ENCODE peak calls at places on chromosomes 11 and 22, in six cellular contexts. One of them, this sample, is unnamed.

GRCh38 chr11:18261721-18262120 is 4.3 kb upstream of the SAA1 start:
- DNase-seq in fibroblast of lung: no peak
- DNase-seq in EH: no peak
- DNase-seq in T-cell: no peak
- DNase-seq in HTR-8/SVneo: no peak
- DNase-seq in stimulated activated CD4-positive, alpha-beta T cell treated with anti-CD3 and anti-CD28 coated beads, Interleukin-4, amount 100 ng/mL, for 48 hours: no peak
- DNase-seq in this sample: no peak

GRCh38 chr22:35740616-35741015 is 22.9 kb downstream of the APOL5 start:
- DNase-seq in fibroblast of lung: no peak
- DNase-seq in EH: no peak
- DNase-seq in T-cell: no peak
- DNase-seq in HTR-8/SVneo: no peak
- DNase-seq in stimulated activated CD4-positive, alpha-beta T cell treated with anti-CD3 and anti-CD28 coated beads, Interleukin-4, amount 100 ng/mL, for 48 hours: no peak
- DNase-seq in this sample: no peak

GRCh38 chr11:95388086-95388485 is 157.1 kb upstream of the SESN3 start:
- DNase-seq in fibroblast of lung: no peak
- DNase-seq in EH: no peak
- DNase-seq in T-cell: no peak
- DNase-seq in HTR-8/SVneo: no peak
- DNase-seq in stimulated activated CD4-positive, alpha-beta T cell treated with anti-CD3 and anti-CD28 coated beads, Interleukin-4, amount 100 ng/mL, for 48 hours: no peak
- DNase-seq in this sample: no peak

GRCh38 chr22:37162221-37163095 is 12.7 kb upstream of the IL2RB start:
- DNase-seq in fibroblast of lung: no peak
- DNase-seq in EH: no peak
- DNase-seq in T-cell: peak
- DNase-seq in HTR-8/SVneo: no peak
- DNase-seq in stimulated activated CD4-positive, alpha-beta T cell treated with anti-CD3 and anti-CD28 coated beads, Interleukin-4, amount 100 ng/mL, for 48 hours: peak
- DNase-seq in this sample: no peak

GRCh38 chr11:64173616-64174355 is 7.9 kb upstream of the MACROD1 start:
- DNase-seq in fibroblast of lung: no peak
- DNase-seq in EH: peak
- DNase-seq in T-cell: no peak
- DNase-seq in HTR-8/SVneo: no peak
- DNase-seq in stimulated activated CD4-positive, alpha-beta T cell treated with anti-CD3 and anti-CD28 coated beads, Interleukin-4, amount 100 ng/mL, for 48 hours: no peak
- DNase-seq in this sample: no peak

GRCh38 chr22:50074551-50075042 is 10.6 kb downstream of the MLC1 start:
- DNase-seq in fibroblast of lung: no peak
- DNase-seq in EH: no peak
- DNase-seq in T-cell: no peak
- DNase-seq in HTR-8/SVneo: no peak
- DNase-seq in stimulated activated CD4-positive, alpha-beta T cell treated with anti-CD3 and anti-CD28 coated beads, Interleukin-4, amount 100 ng/mL, for 48 hours: no peak
- DNase-seq in this sample: no peak

GRCh38 chr22:38177044-38177443 is 4.6 kb downstream of the PLA2G6 start:
- DNase-seq in fibroblast of lung: no peak
- DNase-seq in EH: no peak
- DNase-seq in T-cell: peak
- DNase-seq in HTR-8/SVneo: no peak
- DNase-seq in stimulated activated CD4-positive, alpha-beta T cell treated with anti-CD3 and anti-CD28 coated beads, Interleukin-4, amount 100 ng/mL, for 48 hours: no peak
- DNase-seq in this sample: no peak

GRCh38 chr11:12524865-12525264 is 147.5 kb downstream of the PARVA start:
- DNase-seq in fibroblast of lung: no peak
- DNase-seq in EH: no peak
- DNase-seq in T-cell: no peak
- DNase-seq in HTR-8/SVneo: no peak
- DNase-seq in stimulated activated CD4-positive, alpha-beta T cell treated with anti-CD3 and anti-CD28 coated beads, Interleukin-4, amount 100 ng/mL, for 48 hours: no peak
- DNase-seq in this sample: no peak

GRCh38 chr11:967995-968751 is 42.5 kb downstream of the AP2A2 start:
- DNase-seq in fibroblast of lung: no peak
- DNase-seq in EH: no peak
- DNase-seq in T-cell: no peak
- DNase-seq in HTR-8/SVneo: no peak
- DNase-seq in stimulated activated CD4-positive, alpha-beta T cell treated with anti-CD3 and anti-CD28 coated beads, Interleukin-4, amount 100 ng/mL, for 48 hours: no peak
- DNase-seq in this sample: no peak

GRCh38 chr11:20035375-20035700 is 124.9 kb downstream of the DBX1 start:
- DNase-seq in fibroblast of lung: peak
- DNase-seq in EH: no peak
- DNase-seq in T-cell: no peak
- DNase-seq in HTR-8/SVneo: no peak
- DNase-seq in stimulated activated CD4-positive, alpha-beta T cell treated with anti-CD3 and anti-CD28 coated beads, Interleukin-4, amount 100 ng/mL, for 48 hours: no peak
- DNase-seq in this sample: no peak

GRCh38 chr11:16001044-16001568 is 355.2 kb downstream of the SOX6 start:
- DNase-seq in fibroblast of lung: no peak
- DNase-seq in EH: no peak
- DNase-seq in T-cell: no peak
- DNase-seq in HTR-8/SVneo: no peak
- DNase-seq in stimulated activated CD4-positive, alpha-beta T cell treated with anti-CD3 and anti-CD28 coated beads, Interleukin-4, amount 100 ng/mL, for 48 hours: no peak
- DNase-seq in this sample: no peak

GRCh38 chr11:18064450-18065048 is 18.5 kb upstream of the TPH1 start:
- DNase-seq in fibroblast of lung: no peak
- DNase-seq in EH: no peak
- DNase-seq in T-cell: no peak
- DNase-seq in HTR-8/SVneo: no peak
- DNase-seq in stimulated activated CD4-positive, alpha-beta T cell treated with anti-CD3 and anti-CD28 coated beads, Interleukin-4, amount 100 ng/mL, for 48 hours: no peak
- DNase-seq in this sample: no peak

GRCh38 chr22:24426859-24427499 is 420 bp upstream of the ADORA2A start:
- DNase-seq in fibroblast of lung: no peak
- DNase-seq in EH: no peak
- DNase-seq in T-cell: no peak
- DNase-seq in HTR-8/SVneo: no peak
- DNase-seq in stimulated activated CD4-positive, alpha-beta T cell treated with anti-CD3 and anti-CD28 coated beads, Interleukin-4, amount 100 ng/mL, for 48 hours: no peak
- DNase-seq in this sample: no peak

GRCh38 chr11:17607572-17608570 is 60.8 kb downstream of the OTOG start:
- DNase-seq in fibroblast of lung: no peak
- DNase-seq in EH: no peak
- DNase-seq in T-cell: no peak
- DNase-seq in HTR-8/SVneo: no peak
- DNase-seq in stimulated activated CD4-positive, alpha-beta T cell treated with anti-CD3 and anti-CD28 coated beads, Interleukin-4, amount 100 ng/mL, for 48 hours: no peak
- DNase-seq in this sample: no peak

GRCh38 chr22:39297490-39298193 is 21.8 kb downstream of the RPL3 start:
- DNase-seq in fibroblast of lung: no peak
- DNase-seq in EH: peak
- DNase-seq in T-cell: no peak
- DNase-seq in HTR-8/SVneo: no peak
- DNase-seq in stimulated activated CD4-positive, alpha-beta T cell treated with anti-CD3 and anti-CD28 coated beads, Interleukin-4, amount 100 ng/mL, for 48 hours: no peak
- DNase-seq in this sample: no peak

GRCh38 chr11:69312418-69313399 is 18.8 kb downstream of the MYEOV start:
- DNase-seq in fibroblast of lung: peak
- DNase-seq in EH: no peak
- DNase-seq in T-cell: no peak
- DNase-seq in HTR-8/SVneo: no peak
- DNase-seq in stimulated activated CD4-positive, alpha-beta T cell treated with anti-CD3 and anti-CD28 coated beads, Interleukin-4, amount 100 ng/mL, for 48 hours: no peak
- DNase-seq in this sample: no peak

GRCh38 chr22:20220629-20221026 is 47.5 kb downstream of the RTN4R start:
- DNase-seq in fibroblast of lung: no peak
- DNase-seq in EH: no peak
- DNase-seq in T-cell: no peak
- DNase-seq in HTR-8/SVneo: no peak
- DNase-seq in stimulated activated CD4-positive, alpha-beta T cell treated with anti-CD3 and anti-CD28 coated beads, Interleukin-4, amount 100 ng/mL, for 48 hours: no peak
- DNase-seq in this sample: no peak

GRCh38 chr22:46319319-46319718 is 16.2 kb upstream of the TRMU start:
- DNase-seq in fibroblast of lung: no peak
- DNase-seq in EH: no peak
- DNase-seq in T-cell: no peak
- DNase-seq in HTR-8/SVneo: no peak
- DNase-seq in stimulated activated CD4-positive, alpha-beta T cell treated with anti-CD3 and anti-CD28 coated beads, Interleukin-4, amount 100 ng/mL, for 48 hours: no peak
- DNase-seq in this sample: no peak

GRCh38 chr11:95750101-95750500 is 39.5 kb downstream of the FAM76B start:
- DNase-seq in fibroblast of lung: no peak
- DNase-seq in EH: no peak
- DNase-seq in T-cell: no peak
- DNase-seq in HTR-8/SVneo: no peak
- DNase-seq in stimulated activated CD4-positive, alpha-beta T cell treated with anti-CD3 and anti-CD28 coated beads, Interleukin-4, amount 100 ng/mL, for 48 hours: no peak
- DNase-seq in this sample: no peak

GRCh38 chr11:66967670-66968425 is 7.3 kb upstream of the C11orf86 start:
- DNase-seq in fibroblast of lung: peak
- DNase-seq in EH: peak
- DNase-seq in T-cell: no peak
- DNase-seq in HTR-8/SVneo: no peak
- DNase-seq in stimulated activated CD4-positive, alpha-beta T cell treated with anti-CD3 and anti-CD28 coated beads, Interleukin-4, amount 100 ng/mL, for 48 hours: no peak
- DNase-seq in this sample: no peak

GRCh38 chr11:76805206-76805913 is 22.2 kb downstream of the TSKU start:
- DNase-seq in fibroblast of lung: no peak
- DNase-seq in EH: peak
- DNase-seq in T-cell: no peak
- DNase-seq in HTR-8/SVneo: no peak
- DNase-seq in stimulated activated CD4-positive, alpha-beta T cell treated with anti-CD3 and anti-CD28 coated beads, Interleukin-4, amount 100 ng/mL, for 48 hours: no peak
- DNase-seq in this sample: no peak

GRCh38 chr11:118338637-118339061 is 3.9 kb downstream of the CD3D start:
- DNase-seq in fibroblast of lung: no peak
- DNase-seq in EH: peak
- DNase-seq in T-cell: peak
- DNase-seq in HTR-8/SVneo: no peak
- DNase-seq in stimulated activated CD4-positive, alpha-beta T cell treated with anti-CD3 and anti-CD28 coated beads, Interleukin-4, amount 100 ng/mL, for 48 hours: peak
- DNase-seq in this sample: no peak

GRCh38 chr11:15770798-15771414 is 585.4 kb downstream of the SOX6 start:
- DNase-seq in fibroblast of lung: peak
- DNase-seq in EH: peak
- DNase-seq in T-cell: no peak
- DNase-seq in HTR-8/SVneo: no peak
- DNase-seq in stimulated activated CD4-positive, alpha-beta T cell treated with anti-CD3 and anti-CD28 coated beads, Interleukin-4, amount 100 ng/mL, for 48 hours: peak
- DNase-seq in this sample: no peak

GRCh38 chr22:47625531-47626427 is 863.3 kb downstream of the TBC1D22A start:
- DNase-seq in fibroblast of lung: no peak
- DNase-seq in EH: no peak
- DNase-seq in T-cell: no peak
- DNase-seq in HTR-8/SVneo: no peak
- DNase-seq in stimulated activated CD4-positive, alpha-beta T cell treated with anti-CD3 and anti-CD28 coated beads, Interleukin-4, amount 100 ng/mL, for 48 hours: no peak
- DNase-seq in this sample: no peak

GRCh38 chr11:67303989-67304411 is 670 bp downstream of the SSH3 start:
- DNase-seq in fibroblast of lung: no peak
- DNase-seq in EH: peak
- DNase-seq in T-cell: no peak
- DNase-seq in HTR-8/SVneo: peak
- DNase-seq in stimulated activated CD4-positive, alpha-beta T cell treated with anti-CD3 and anti-CD28 coated beads, Interleukin-4, amount 100 ng/mL, for 48 hours: no peak
- DNase-seq in this sample: peak

GRCh38 chr11:11701070-11701469 is 79.3 kb upstream of the GALNT18 start:
- DNase-seq in fibroblast of lung: peak
- DNase-seq in EH: peak
- DNase-seq in T-cell: no peak
- DNase-seq in HTR-8/SVneo: peak
- DNase-seq in stimulated activated CD4-positive, alpha-beta T cell treated with anti-CD3 and anti-CD28 coated beads, Interleukin-4, amount 100 ng/mL, for 48 hours: no peak
- DNase-seq in this sample: peak

GRCh38 chr11:108241370-108242037 is 18.6 kb downstream of the ATM start:
- DNase-seq in fibroblast of lung: no peak
- DNase-seq in EH: no peak
- DNase-seq in T-cell: no peak
- DNase-seq in HTR-8/SVneo: no peak
- DNase-seq in stimulated activated CD4-positive, alpha-beta T cell treated with anti-CD3 and anti-CD28 coated beads, Interleukin-4, amount 100 ng/mL, for 48 hours: no peak
- DNase-seq in this sample: no peak

This sample was measured in cerebellum.